ENCODE peak calls at places on chromosomes 13 and 19, in eight cellular contexts. X is C1 segment of cervical spinal cord; I is ELF-1; J is ELR; Q is EL; H is KBM-7; A is activated CD4-positive, alpha-beta T cell treated with anti-CD3 and anti-CD28 coated beads for 36 hours; W is psoas muscle. G is an unnamed sample.

GRCh38 chr19:1782501-1782900 is 29.2 kb downstream of the ONECUT3 start:
- DNase-seq in X (no peak), Q (no peak), J (no peak), A (no peak), W (no peak), I (no peak), H (no peak), G (no peak)

GRCh38 chr13:48231080-48231479 is 1.9 kb upstream of the ITM2B start:
- DNase-seq in A (no peak), Q (no peak), I (no peak), X (no peak), J (no peak), W (no peak), H (no peak), G (no peak)

GRCh38 chr13:104773775-104774174 is 1707.6 kb upstream of the SLC10A2 start:
- DNase-seq in J (peak), Q (peak), H (peak), I (peak), A (no peak), X (no peak), W (no peak), G (no peak)

GRCh38 chr13:38657191-38657590 is 29.7 kb upstream of the FREM2 start:
- DNase-seq in H (no peak), A (no peak), J (peak), X (no peak), W (no peak), I (no peak), Q (peak), G (no peak)

GRCh38 chr19:12789904-12790619 is 1.2 kb upstream of the JUNB start:
- DNase-seq in J (peak), I (peak), X (peak), Q (peak), W (peak), H (peak), A (peak), G (peak)

GRCh38 chr19:57850553-57851017 is 926 bp downstream of the ZNF587 start:
- DNase-seq in H (peak), X (no peak), J (peak), W (no peak), A (peak), I (peak), Q (peak), G (peak)

GRCh38 chr19:14385492-14385891 is 4.2 kb downstream of the ADGRE5 start:
- DNase-seq in X (no peak), W (no peak), I (no peak), H (no peak), Q (no peak), A (peak), J (no peak), G (no peak)

GRCh38 chr13:40064723-40065122 is 409.3 kb downstream of the COG6 start:
- DNase-seq in H (no peak), J (peak), I (no peak), Q (peak), X (no peak), A (no peak), W (no peak), G (peak)

GRCh38 chr13:111789011-111789410 is 277.9 kb upstream of the SOX1 start:
- DNase-seq in I (no peak), J (no peak), A (no peak), X (no peak), W (no peak), Q (no peak), H (no peak), G (no peak)

GRCh38 chr13:34675626-34676025 is 266.4 kb upstream of the NBEA start:
- DNase-seq in I (no peak), H (no peak), Q (no peak), W (no peak), J (no peak), A (no peak), X (no peak), G (no peak)

GRCh38 chr19:45901432-45901903 is 945 bp downstream of the MYPOP start:
- DNase-seq in I (peak), A (peak), H (no peak), J (peak), X (no peak), Q (peak), W (peak), G (no peak)

GRCh38 chr19:7925171-7925837 is 631 bp downstream of the CTXN1 start:
- DNase-seq in A (peak), Q (peak), J (peak), I (peak), W (peak), H (peak), X (no peak), G (peak)

GRCh38 chr13:113060557-113061270 is 44.9 kb upstream of the F7 start:
- DNase-seq in X (no peak), W (no peak), H (no peak), I (no peak), A (no peak), J (no peak), Q (no peak), G (no peak)

GRCh38 chr13:29575098-29575497 is 20.4 kb downstream of the SLC7A1 start:
- DNase-seq in Q (no peak), H (no peak), W (no peak), J (no peak), I (no peak), A (no peak), X (no peak), G (no peak)

GRCh38 chr19:12790628-12791344 is 500 bp upstream of the JUNB start:
- DNase-seq in W (peak), H (no peak), Q (peak), J (peak), I (no peak), X (no peak), A (peak), G (no peak)

GRCh38 chr13:84430015-84430414 is 547.7 kb upstream of the SLITRK1 start:
- DNase-seq in X (no peak), Q (peak), W (no peak), H (no peak), A (no peak), J (peak), I (no peak), G (no peak)

GRCh38 chr13:37412271-37412683 is 186.3 kb downstream of the POSTN start:
- DNase-seq in J (peak), W (no peak), X (no peak), Q (peak), I (no peak), H (no peak), A (no peak), G (no peak)

GRCh38 chr13:89969996-89970709 is 1377.3 kb upstream of the MIR17HG start:
- DNase-seq in Q (peak), I (no peak), A (no peak), H (no peak), W (no peak), X (no peak), J (peak), G (no peak)

G was measured in Calu3.